ENCODE peak calls at places on chromosomes 4 and X, in nine cellular contexts. L, A, M, J, F, W, Q, X and V are unnamed samples.

GRCh38 chrX:110491846-110492620 is 133.4 kb downstream of the RTL9 start:
- DNase-seq in W (no peak), Q (no peak), M (no peak), A (no peak), F (no peak), L (no peak), X (no peak), J (no peak), V (no peak)

GRCh38 chr4:153643406-153644016 is 40.6 kb upstream of the TLR2 start:
- DNase-seq in X (peak), L (peak), J (peak), A (peak), F (peak), Q (peak), M (peak), W (peak), V (peak)

GRCh38 chrX:7215842-7216241 is 67.9 kb upstream of the PUDP start:
- DNase-seq in L (peak), W (no peak), J (no peak), A (no peak), Q (no peak), F (no peak), M (no peak), X (no peak), V (no peak)

GRCh38 chrX:69104756-69105434 is 60.4 kb downstream of the PJA1 start:
- DNase-seq in M (peak), W (no peak), A (no peak), X (no peak), Q (no peak), J (no peak), F (no peak), L (no peak), V (no peak)

GRCh38 chrX:54076903-54077302 is 32.6 kb upstream of the PHF8 start:
- DNase-seq in L (peak), F (no peak), A (no peak), W (no peak), M (no peak), X (no peak), J (no peak), Q (no peak), V (peak)

GRCh38 chrX:45852884-45853283 is 652.2 kb upstream of the DIPK2B start:
- DNase-seq in X (no peak), A (no peak), L (peak), J (no peak), Q (no peak), F (no peak), M (peak), W (no peak), V (peak)

GRCh38 chrX:75114638-75115037 is 41.4 kb downstream of the ABCB7 start:
- DNase-seq in X (no peak), A (no peak), W (no peak), J (no peak), M (no peak), F (no peak), Q (no peak), L (no peak), V (no peak)

GRCh38 chrX:129650183-129650689 is 4.5 kb downstream of the APLN start:
- DNase-seq in L (no peak), M (no peak), A (no peak), W (no peak), J (no peak), Q (no peak), F (no peak), X (no peak), V (no peak)

GRCh38 chr4:87930629-87931028 is 44.9 kb upstream of the SPP1 start:
- DNase-seq in L (no peak), M (no peak), F (no peak), J (no peak), A (no peak), X (no peak), Q (no peak), W (no peak), V (no peak)

GRCh38 chr4:72974694-72975487 is 94.6 kb downstream of the COX18 start:
- DNase-seq in Q (no peak), A (no peak), F (no peak), M (no peak), J (no peak), W (no peak), X (no peak), L (peak), V (peak)

GRCh38 chr4:165799384-165799815 is 73.6 kb upstream of the TLL1 start:
- DNase-seq in W (no peak), A (no peak), F (no peak), Q (no peak), J (no peak), X (no peak), L (no peak), M (no peak), V (no peak)

GRCh38 chr4:153113061-153113837 is 91.0 kb upstream of the TRIM2 start:
- DNase-seq in Q (no peak), W (peak), X (no peak), L (peak), J (no peak), A (no peak), F (no peak), M (no peak), V (no peak)

GRCh38 chr4:8645753-8646124 is 53.2 kb downstream of the CPZ start:
- DNase-seq in A (no peak), M (no peak), F (no peak), J (no peak), L (no peak), W (no peak), Q (no peak), X (no peak), V (no peak)

GRCh38 chr4:152479428-152480026 is 56.4 kb downstream of the FBXW7 start:
- DNase-seq in M (no peak), W (no peak), A (no peak), Q (no peak), J (no peak), X (no peak), L (peak), F (no peak), V (no peak)

GRCh38 chr4:2652415-2653155 is 103.6 kb downstream of the TNIP2 start:
- DNase-seq in A (no peak), Q (peak), X (no peak), W (no peak), F (no peak), L (no peak), M (no peak), J (no peak), V (no peak)

GRCh38 chr4:78551420-78552351 is at the start of gene ANXA3:
- DNase-seq in X (no peak), M (peak), W (no peak), F (peak), Q (peak), J (peak), A (no peak), L (peak), V (peak)

GRCh38 chr4:139028191-139028661 is 12.6 kb downstream of the NOCT start:
- DNase-seq in L (no peak), J (no peak), Q (no peak), M (peak), W (peak), A (no peak), F (peak), X (no peak), V (no peak)

GRCh38 chr4:30068234-30068633 is 651.9 kb upstream of the PCDH7 start:
- DNase-seq in A (no peak), X (no peak), M (no peak), W (no peak), Q (no peak), J (no peak), F (no peak), L (peak), V (no peak)

GRCh38 chrX:44332437-44332836 is 11.0 kb downstream of the EFHC2 start:
- DNase-seq in X (no peak), L (no peak), Q (no peak), J (no peak), F (no peak), A (no peak), W (no peak), M (peak), V (no peak)

GRCh38 chr4:26083987-26084386 is 170.0 kb downstream of the SMIM20 start:
- DNase-seq in L (peak), A (no peak), X (peak), M (no peak), F (no peak), W (no peak), J (peak), Q (no peak), V (peak)

GRCh38 chr4:10096976-10097330 is 19.6 kb downstream of the WDR1 start:
- DNase-seq in L (no peak), F (no peak), X (no peak), Q (no peak), W (peak), A (no peak), M (no peak), J (no peak), V (no peak)
- H3K27ac ChIP-seq in L (peak), F (no peak), X (peak), Q (peak), W (peak), A (no peak), M (no peak), J (no peak), V (peak)

GRCh38 chr4:76024007-76024406 is 710 bp upstream of the CXCL10 start:
- DNase-seq in J (no peak), L (no peak), Q (no peak), F (no peak), W (no peak), X (no peak), M (no peak), A (no peak), V (no peak)

GRCh38 chr4:76023381-76023780 is at the start of gene CXCL10:
- DNase-seq in J (no peak), F (no peak), M (no peak), W (peak), A (no peak), L (no peak), X (no peak), Q (no peak), V (no peak)

GRCh38 chr4:76028242-76028859 is 5.1 kb upstream of the CXCL10 start:
- DNase-seq in J (no peak), W (no peak), L (no peak), A (no peak), X (no peak), F (no peak), M (no peak), Q (no peak), V (no peak)
- H2AFZ ChIP-seq in J (peak), W (no peak), L (no peak), A (no peak), X (no peak), F (no peak), M (peak), Q (peak), V (no peak)

DNA sequence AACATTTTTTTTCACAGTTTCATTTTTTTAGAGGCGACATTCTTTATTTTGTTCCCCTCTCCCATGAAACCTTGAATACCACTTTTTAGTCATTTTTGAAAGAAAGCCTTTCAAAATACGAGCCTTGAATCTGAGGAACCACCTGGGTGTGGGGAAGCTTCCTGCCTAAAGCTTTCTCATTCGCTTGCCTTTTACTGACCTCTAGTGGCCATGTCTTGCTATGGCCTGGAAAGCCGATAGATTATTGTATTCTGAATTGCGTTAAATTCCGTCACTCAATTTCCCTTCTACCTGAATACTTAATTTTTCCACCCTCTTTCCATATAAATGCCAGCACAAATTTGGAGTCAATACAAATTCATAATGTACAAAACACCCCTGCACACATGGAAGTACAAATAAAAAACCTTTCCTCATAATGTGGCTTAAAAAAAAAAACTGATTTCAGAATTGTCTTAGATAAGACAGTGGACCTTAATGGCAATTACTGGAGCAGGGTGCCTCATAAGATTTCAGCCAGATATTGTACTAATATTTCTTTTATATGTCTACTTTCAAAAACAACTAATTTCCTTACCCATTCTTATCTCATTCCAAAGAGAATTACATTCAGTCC is 217.9 kb downstream of the CENPC start:
- DNase-seq in M (peak), X (peak), J (peak), F (peak), Q (peak), L (peak), W (peak), A (peak), V (peak)
- TF ChIP-seq EZH2phosphoT487 in M (no peak), X (no peak), J (no peak), F (no peak), Q (no peak), L (no peak), W (no peak), A (no peak), V (no peak)

DNA sequence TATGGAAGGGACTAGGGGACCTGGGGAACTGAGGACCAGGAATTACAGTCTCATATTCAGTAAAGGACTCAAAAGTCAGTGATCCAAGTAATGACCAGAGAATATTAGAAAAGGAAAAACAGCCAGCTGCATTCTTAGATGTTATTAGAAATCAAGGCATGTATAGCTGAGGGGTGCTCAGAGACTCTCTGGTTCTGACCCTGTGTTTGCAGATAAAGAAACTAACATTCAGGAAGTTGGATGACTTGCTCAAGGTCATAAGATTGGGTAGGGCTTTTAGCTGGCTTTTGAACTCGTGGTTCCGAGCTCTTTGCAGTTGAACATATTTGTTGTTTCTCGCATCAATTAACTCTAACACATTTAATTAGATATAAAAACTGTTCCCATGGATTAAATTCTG is 62.4 kb upstream of the ENPP6 start:
- DNase-seq in W (peak), J (no peak), Q (no peak), L (no peak), M (no peak), A (no peak), F (no peak), X (no peak), V (no peak)
- H3K27ac ChIP-seq in W (peak), J (no peak), Q (no peak), L (no peak), M (no peak), A (peak), F (no peak), X (no peak), V (no peak)

GRCh38 chr4:55253911-55254593 is 92.0 kb upstream of the SRD5A3 start:
- DNase-seq in M (peak), X (no peak), A (no peak), F (peak), J (no peak), L (no peak), Q (no peak), W (no peak), V (no peak)

GRCh38 chr4:55255171-55255570 is 90.9 kb upstream of the SRD5A3 start:
- DNase-seq in W (no peak), M (no peak), F (no peak), A (no peak), Q (no peak), J (peak), L (peak), X (no peak), V (no peak)

GRCh38 chr4:55256787-55257186 is 89.3 kb upstream of the SRD5A3 start:
- DNase-seq in M (no peak), J (peak), A (no peak), L (no peak), F (peak), W (no peak), Q (peak), X (no peak), V (no peak)

DNA sequence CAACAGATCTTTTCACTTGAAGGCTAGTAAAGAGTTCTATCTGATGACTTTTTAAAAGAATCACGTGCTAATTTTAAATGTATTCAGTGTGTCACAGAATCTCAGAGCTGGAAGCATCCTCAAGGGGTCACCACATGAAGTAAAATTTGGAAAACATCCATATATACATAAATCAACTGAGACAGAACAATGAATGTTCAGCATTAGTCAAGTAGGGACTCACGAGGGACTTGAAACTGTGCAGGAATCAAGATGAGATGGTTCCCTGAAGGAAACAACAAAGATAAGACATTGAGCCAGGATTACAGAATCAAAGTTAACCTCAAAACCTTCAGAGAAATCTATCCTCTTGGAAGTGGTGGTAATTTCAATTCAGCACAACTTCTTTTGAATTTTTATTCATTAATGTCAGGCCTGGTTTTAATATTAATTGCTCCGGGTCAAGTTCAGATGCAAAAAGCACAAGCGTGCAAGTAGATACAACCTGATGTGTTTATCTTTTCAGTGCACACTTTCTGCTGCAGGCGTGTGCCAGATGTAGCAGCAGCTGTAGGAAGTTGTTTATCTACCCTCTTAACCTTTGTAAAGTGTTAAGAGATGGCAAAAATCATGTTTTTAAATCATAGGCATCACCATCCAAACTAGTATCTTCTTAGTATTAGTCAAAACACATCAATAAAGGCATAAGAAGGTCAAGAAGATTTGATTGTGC is 87.7 kb upstream of the SRD5A3 start:
- DNase-seq in M (no peak), Q (no peak), A (no peak), W (no peak), X (no peak), L (no peak), J (no peak), F (no peak), V (no peak)
- H2AFZ ChIP-seq in M (peak), Q (no peak), A (no peak), W (no peak), X (no peak), L (no peak), J (no peak), F (no peak), V (no peak)

GRCh38 chrX:70168238-70169188 is 8.8 kb upstream of the DGAT2L6 start:
- DNase-seq in A (peak), M (peak), Q (no peak), L (peak), X (peak), J (peak), W (no peak), F (peak), V (peak)
- TF ChIP-seq EZH2phosphoT487 in A (no peak), M (no peak), Q (no peak), L (no peak), X (no peak), J (no peak), W (no peak), F (no peak), V (no peak)

GRCh38 chr4:6381571-6382123 is 90.8 kb downstream of the PPP2R2C start:
- DNase-seq in W (no peak), L (no peak), Q (no peak), J (no peak), A (no peak), X (no peak), M (no peak), F (no peak), V (no peak)
- H3K27ac ChIP-seq in W (no peak), L (no peak), Q (no peak), J (no peak), A (no peak), X (no peak), M (no peak), F (no peak), V (no peak)

GRCh38 chr4:48698029-48698901 is 81.8 kb downstream of the FRYL start:
- DNase-seq in J (peak), M (no peak), X (peak), L (peak), W (no peak), Q (no peak), F (peak), A (no peak), V (peak)
- H2AFZ ChIP-seq in J (no peak), M (no peak), X (no peak), L (peak), W (no peak), Q (no peak), F (no peak), A (no peak), V (no peak)

DNA sequence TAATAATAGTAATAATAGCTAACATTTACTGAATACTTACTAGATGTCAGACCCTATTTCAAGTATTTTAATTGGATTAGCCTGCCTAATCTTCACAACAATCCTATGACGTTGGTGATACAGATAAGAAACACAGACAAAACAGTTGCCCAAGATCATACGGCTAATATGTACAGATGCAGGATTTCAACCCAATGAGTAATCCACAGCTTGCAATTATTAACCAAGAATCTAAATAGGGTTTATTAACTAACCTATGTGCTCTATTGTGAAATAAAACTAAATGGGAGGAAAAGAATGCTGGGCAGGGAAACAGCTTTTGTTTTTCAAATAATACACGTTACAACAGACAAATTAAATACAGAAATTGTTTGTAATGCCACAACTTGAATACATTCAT is 23.4 kb downstream of the FBXO8 start:
- DNase-seq in X (no peak), A (no peak), W (no peak), Q (peak), L (peak), M (no peak), J (peak), F (no peak), V (no peak)
- TF ChIP-seq EZH2phosphoT487 in X (no peak), A (no peak), W (no peak), Q (no peak), L (no peak), M (no peak), J (no peak), F (no peak), V (no peak)